ENCODE peak calls at places on chromosomes 2 and 18, in ten cellular contexts. One of them, this sample, is unnamed.

GRCh38 chr2:85179541-85179940 is 46.3 kb downstream of the TCF7L1 start:
- DNase-seq in stimulated activated CD8-positive, alpha-beta memory T cell treated with anti-CD3 and anti-CD28 coated beads, Interleukin-12 subunit alpha, Interleukin-12 subunit beta, amount 100 ng/mL, for 4 hours: no peak
- DNase-seq in PC-3: no peak
- DNase-seq in retina: no peak
- DNase-seq in DMS79: no peak
- DNase-seq in GF-D8: no peak
- DNase-seq in midbrain: no peak
- DNase-seq in AG04450: no peak
- DNase-seq in NCI-H446 treated with DMSO at 0.1 percent for 48 hours: no peak
- DNase-seq in activated effector memory CD4-positive, alpha-beta T cell treated with anti-CD3 and anti-CD28 coated beads, Interleukin-2, amount 50 U/mL, for 16 hours: no peak
- DNase-seq in this sample: no peak

GRCh38 chr2:62410015-62410453 is 96.0 kb downstream of the TMEM17 start:
- DNase-seq in activated effector memory CD4-positive, alpha-beta T cell treated with anti-CD3 and anti-CD28 coated beads, Interleukin-2, amount 50 U/mL, for 16 hours: no peak
- DNase-seq in GF-D8: peak; percentile 13
- DNase-seq in AG04450: no peak
- DNase-seq in midbrain: peak; percentile 66
- DNase-seq in DMS79: no peak
- DNase-seq in PC-3: no peak
- DNase-seq in stimulated activated CD8-positive, alpha-beta memory T cell treated with anti-CD3 and anti-CD28 coated beads, Interleukin-12 subunit alpha, Interleukin-12 subunit beta, amount 100 ng/mL, for 4 hours: no peak
- DNase-seq in retina: peak; percentile 20
- DNase-seq in NCI-H446 treated with DMSO at 0.1 percent for 48 hours: no peak
- DNase-seq in this sample: no peak

GRCh38 chr2:19569300-19569791 is 210.9 kb upstream of the OSR1 start:
- DNase-seq in activated effector memory CD4-positive, alpha-beta T cell treated with anti-CD3 and anti-CD28 coated beads, Interleukin-2, amount 50 U/mL, for 16 hours: no peak
- DNase-seq in midbrain: no peak
- DNase-seq in NCI-H446 treated with DMSO at 0.1 percent for 48 hours: no peak
- DNase-seq in DMS79: no peak
- DNase-seq in PC-3: peak; percentile 84
- DNase-seq in retina: no peak
- DNase-seq in GF-D8: no peak
- DNase-seq in AG04450: no peak
- DNase-seq in stimulated activated CD8-positive, alpha-beta memory T cell treated with anti-CD3 and anti-CD28 coated beads, Interleukin-12 subunit alpha, Interleukin-12 subunit beta, amount 100 ng/mL, for 4 hours: no peak
- DNase-seq in this sample: no peak

GRCh38 chr2:112888350-112888749 is 22.6 kb upstream of the IL37 start:
- DNase-seq in PC-3: no peak
- DNase-seq in retina: no peak
- DNase-seq in GF-D8: no peak
- DNase-seq in AG04450: no peak
- DNase-seq in DMS79: no peak
- DNase-seq in activated effector memory CD4-positive, alpha-beta T cell treated with anti-CD3 and anti-CD28 coated beads, Interleukin-2, amount 50 U/mL, for 16 hours: no peak
- DNase-seq in midbrain: no peak
- DNase-seq in NCI-H446 treated with DMSO at 0.1 percent for 48 hours: no peak
- DNase-seq in stimulated activated CD8-positive, alpha-beta memory T cell treated with anti-CD3 and anti-CD28 coated beads, Interleukin-12 subunit alpha, Interleukin-12 subunit beta, amount 100 ng/mL, for 4 hours: no peak
- DNase-seq in this sample: no peak

GRCh38 chr2:88950010-88950409 is 258.5 kb downstream of the RPIA start:
- DNase-seq in retina: no peak
- DNase-seq in NCI-H446 treated with DMSO at 0.1 percent for 48 hours: no peak
- DNase-seq in activated effector memory CD4-positive, alpha-beta T cell treated with anti-CD3 and anti-CD28 coated beads, Interleukin-2, amount 50 U/mL, for 16 hours: no peak
- DNase-seq in DMS79: no peak
- DNase-seq in midbrain: no peak
- DNase-seq in stimulated activated CD8-positive, alpha-beta memory T cell treated with anti-CD3 and anti-CD28 coated beads, Interleukin-12 subunit alpha, Interleukin-12 subunit beta, amount 100 ng/mL, for 4 hours: no peak
- DNase-seq in PC-3: peak; percentile 45
- DNase-seq in AG04450: no peak
- DNase-seq in GF-D8: no peak
- DNase-seq in this sample: no peak

GRCh38 chr2:232481322-232482140 is 6.1 kb downstream of the ECEL1 start:
- DNase-seq in NCI-H446 treated with DMSO at 0.1 percent for 48 hours: no peak
- DNase-seq in retina: no peak
- DNase-seq in midbrain: no peak
- DNase-seq in stimulated activated CD8-positive, alpha-beta memory T cell treated with anti-CD3 and anti-CD28 coated beads, Interleukin-12 subunit alpha, Interleukin-12 subunit beta, amount 100 ng/mL, for 4 hours: no peak
- DNase-seq in DMS79: no peak
- DNase-seq in PC-3: no peak
- DNase-seq in GF-D8: no peak
- DNase-seq in AG04450: no peak
- DNase-seq in activated effector memory CD4-positive, alpha-beta T cell treated with anti-CD3 and anti-CD28 coated beads, Interleukin-2, amount 50 U/mL, for 16 hours: peak; percentile 45
- DNase-seq in this sample: no peak

GRCh38 chr18:48990497-48991298 is 39.9 kb upstream of the SMAD7 start:
- DNase-seq in activated effector memory CD4-positive, alpha-beta T cell treated with anti-CD3 and anti-CD28 coated beads, Interleukin-2, amount 50 U/mL, for 16 hours: no peak
- DNase-seq in stimulated activated CD8-positive, alpha-beta memory T cell treated with anti-CD3 and anti-CD28 coated beads, Interleukin-12 subunit alpha, Interleukin-12 subunit beta, amount 100 ng/mL, for 4 hours: no peak
- DNase-seq in midbrain: no peak
- DNase-seq in GF-D8: no peak
- DNase-seq in retina: no peak
- DNase-seq in DMS79: no peak
- DNase-seq in PC-3: peak; percentile 60
- DNase-seq in NCI-H446 treated with DMSO at 0.1 percent for 48 hours: no peak
- DNase-seq in AG04450: no peak
- DNase-seq in this sample: no peak

GRCh38 chr2:31383471-31384153 is 30.9 kb downstream of the XDH start:
- DNase-seq in retina: no peak
- DNase-seq in NCI-H446 treated with DMSO at 0.1 percent for 48 hours: no peak
- DNase-seq in activated effector memory CD4-positive, alpha-beta T cell treated with anti-CD3 and anti-CD28 coated beads, Interleukin-2, amount 50 U/mL, for 16 hours: no peak
- DNase-seq in DMS79: no peak
- DNase-seq in PC-3: peak; percentile 50
- DNase-seq in midbrain: no peak
- DNase-seq in AG04450: no peak
- DNase-seq in GF-D8: no peak
- DNase-seq in stimulated activated CD8-positive, alpha-beta memory T cell treated with anti-CD3 and anti-CD28 coated beads, Interleukin-12 subunit alpha, Interleukin-12 subunit beta, amount 100 ng/mL, for 4 hours: no peak
- DNase-seq in this sample: no peak

GRCh38 chr2:181988154-181988924 is 2.7 kb downstream of the PPP1R1C start:
- DNase-seq in NCI-H446 treated with DMSO at 0.1 percent for 48 hours: peak; percentile 33
- DNase-seq in AG04450: no peak
- DNase-seq in midbrain: no peak
- DNase-seq in GF-D8: no peak
- DNase-seq in activated effector memory CD4-positive, alpha-beta T cell treated with anti-CD3 and anti-CD28 coated beads, Interleukin-2, amount 50 U/mL, for 16 hours: no peak
- DNase-seq in stimulated activated CD8-positive, alpha-beta memory T cell treated with anti-CD3 and anti-CD28 coated beads, Interleukin-12 subunit alpha, Interleukin-12 subunit beta, amount 100 ng/mL, for 4 hours: no peak
- DNase-seq in retina: peak; percentile 10
- DNase-seq in PC-3: peak; percentile 5
- DNase-seq in DMS79: no peak
- DNase-seq in this sample: no peak

GRCh38 chr18:29361843-29362242 is 1184.9 kb upstream of the CDH2 start:
- DNase-seq in DMS79: no peak
- DNase-seq in activated effector memory CD4-positive, alpha-beta T cell treated with anti-CD3 and anti-CD28 coated beads, Interleukin-2, amount 50 U/mL, for 16 hours: no peak
- DNase-seq in midbrain: no peak
- DNase-seq in AG04450: no peak
- DNase-seq in NCI-H446 treated with DMSO at 0.1 percent for 48 hours: no peak
- DNase-seq in stimulated activated CD8-positive, alpha-beta memory T cell treated with anti-CD3 and anti-CD28 coated beads, Interleukin-12 subunit alpha, Interleukin-12 subunit beta, amount 100 ng/mL, for 4 hours: no peak
- DNase-seq in retina: no peak
- DNase-seq in GF-D8: no peak
- DNase-seq in PC-3: no peak
- DNase-seq in this sample: peak; percentile 30

GRCh38 chr2:117983040-117983439 is 30.8 kb downstream of the CCDC93 start:
- DNase-seq in stimulated activated CD8-positive, alpha-beta memory T cell treated with anti-CD3 and anti-CD28 coated beads, Interleukin-12 subunit alpha, Interleukin-12 subunit beta, amount 100 ng/mL, for 4 hours: no peak
- DNase-seq in PC-3: peak; percentile 25
- DNase-seq in AG04450: no peak
- DNase-seq in GF-D8: no peak
- DNase-seq in DMS79: no peak
- DNase-seq in activated effector memory CD4-positive, alpha-beta T cell treated with anti-CD3 and anti-CD28 coated beads, Interleukin-2, amount 50 U/mL, for 16 hours: no peak
- DNase-seq in NCI-H446 treated with DMSO at 0.1 percent for 48 hours: no peak
- DNase-seq in midbrain: no peak
- DNase-seq in retina: no peak
- DNase-seq in this sample: no peak

GRCh38 chr2:108632748-108633147 is 86.5 kb upstream of the RANBP2 start:
- DNase-seq in activated effector memory CD4-positive, alpha-beta T cell treated with anti-CD3 and anti-CD28 coated beads, Interleukin-2, amount 50 U/mL, for 16 hours: no peak
- DNase-seq in GF-D8: no peak
- DNase-seq in DMS79: peak; percentile 66
- DNase-seq in AG04450: no peak
- DNase-seq in midbrain: no peak
- DNase-seq in PC-3: no peak
- DNase-seq in retina: no peak
- DNase-seq in stimulated activated CD8-positive, alpha-beta memory T cell treated with anti-CD3 and anti-CD28 coated beads, Interleukin-12 subunit alpha, Interleukin-12 subunit beta, amount 100 ng/mL, for 4 hours: no peak
- DNase-seq in NCI-H446 treated with DMSO at 0.1 percent for 48 hours: no peak
- DNase-seq in this sample: no peak

This sample was measured in upper lobe of left lung.